ENCODE peak calls at places on chromosome 13, in nine cellular contexts. Q is NCI-H1417 treated with DMSO at 0.1 percent for 48 hours, G is aorta, W is AG08396, P is esophagus squamous epithelium, R is posterior cingulate gyrus, A is endothelial cell, U is progenitor cell of endocrine pancreas, K is NCI-H1436. O is an unnamed sample.

GRCh38 chr13:48393698-48394085 is 19.2 kb downstream of the LPAR6 start:
- DNase-seq in Q (no peak), G (no peak), W (no peak), P (no peak), R (no peak), A (no peak), U (no peak), K (no peak), O (no peak)

GRCh38 chr13:75985132-75985531 is 349.0 kb downstream of the LMO7 start:
- DNase-seq in Q (no peak), G (no peak), W (no peak), P (no peak), R (no peak), A (no peak), U (no peak), K (no peak), O (no peak)

GRCh38 chr13:79447741-79448140 is 33.2 kb upstream of the NDFIP2 start:
- DNase-seq in Q (no peak), G (no peak), W (no peak), P (no peak), R (no peak), A (no peak), U (no peak), K (no peak), O (no peak)

GRCh38 chr13:30364133-30364532 is 56.8 kb upstream of the KATNAL1 start:
- DNase-seq in Q (no peak), G (no peak), W (no peak), P (no peak), R (no peak), A (no peak), U (no peak), K (no peak), O (no peak)

GRCh38 chr13:25958983-25959382 is 92.8 kb downstream of the SHISA2 start:
- DNase-seq in Q (no peak), G (no peak), W (no peak), P (no peak), R (no peak), A (no peak), U (no peak), K (no peak), O (no peak)

GRCh38 chr13:40152145-40152544 is 496.7 kb downstream of the COG6 start:
- DNase-seq in Q (no peak), G (peak), W (peak), P (no peak), R (no peak), A (no peak), U (no peak), K (no peak), O (no peak)

GRCh38 chr13:30114586-30115256 is 192.6 kb downstream of the KATNAL1 start:
- DNase-seq in Q (no peak), G (peak), W (peak), P (peak), R (peak), A (peak), U (peak), K (peak), O (peak)

GRCh38 chr13:44263920-44264610 is 109.6 kb upstream of the SERP2 start:
- DNase-seq in Q (no peak), G (no peak), W (no peak), P (no peak), R (no peak), A (no peak), U (no peak), K (no peak), O (no peak)

GRCh38 chr13:20118268-20119140 is 42.3 kb downstream of the GJA3 start:
- DNase-seq in Q (no peak), G (peak), W (peak), P (no peak), R (peak), A (peak), U (peak), K (no peak), O (no peak)

GRCh38 chr13:74288361-74288911 is 154.2 kb upstream of the KLF12 start:
- DNase-seq in Q (peak), G (peak), W (peak), P (no peak), R (peak), A (peak), U (no peak), K (peak), O (no peak)

GRCh38 chr13:71661921-71662320 is 205.1 kb downstream of the DACH1 start:
- DNase-seq in Q (no peak), G (no peak), W (no peak), P (no peak), R (no peak), A (no peak), U (no peak), K (no peak), O (no peak)

GRCh38 chr13:81283561-81283960 is 942.6 kb upstream of the SPRY2 start:
- DNase-seq in Q (no peak), G (no peak), W (no peak), P (no peak), R (no peak), A (no peak), U (no peak), K (no peak), O (no peak)

GRCh38 chr13:38582133-38582532 is 104.7 kb upstream of the FREM2 start:
- DNase-seq in Q (no peak), G (no peak), W (peak), P (no peak), R (no peak), A (peak), U (no peak), K (peak), O (no peak)

GRCh38 chr13:106989866-106990265 is 421.9 kb upstream of the ARGLU1 start:
- DNase-seq in Q (no peak), G (no peak), W (no peak), P (no peak), R (no peak), A (no peak), U (no peak), K (no peak), O (no peak)

GRCh38 chr13:43830481-43830873 is 43.7 kb upstream of the ENOX1 start:
- DNase-seq in Q (no peak), G (no peak), W (peak), P (no peak), R (no peak), A (no peak), U (no peak), K (no peak), O (no peak)

GRCh38 chr13:98315466-98315865 is 138.4 kb upstream of the RNF113B start:
- DNase-seq in Q (no peak), G (no peak), W (no peak), P (no peak), R (no peak), A (peak), U (no peak), K (no peak), O (no peak)

GRCh38 chr13:26340812-26341211 is 86.9 kb downstream of the CDK8 start:
- DNase-seq in Q (no peak), G (no peak), W (no peak), P (no peak), R (no peak), A (no peak), U (no peak), K (no peak), O (no peak)

GRCh38 chr13:50742353-50742752 is 101.1 kb downstream of the DLEU7 start:
- DNase-seq in Q (no peak), G (no peak), W (no peak), P (no peak), R (no peak), A (no peak), U (no peak), K (no peak), O (no peak)

GRCh38 chr13:112657850-112658445 is 31.9 kb upstream of the ATP11A start:
- DNase-seq in Q (no peak), G (no peak), W (peak), P (no peak), R (no peak), A (no peak), U (no peak), K (no peak), O (peak)

GRCh38 chr13:49248433-49249002 is 793 bp downstream of the CDADC1 start:
- DNase-seq in Q (no peak), G (peak), W (peak), P (no peak), R (no peak), A (no peak), U (no peak), K (no peak), O (no peak)

GRCh38 chr13:113001251-113002140 is 32.5 kb downstream of the MCF2L start:
- DNase-seq in Q (peak), G (no peak), W (peak), P (no peak), R (peak), A (no peak), U (peak), K (peak), O (no peak)

GRCh38 chr13:113584870-113585671 is 518 bp downstream of the TFDP1 start:
- DNase-seq in Q (no peak), G (peak), W (peak), P (no peak), R (no peak), A (no peak), U (no peak), K (no peak), O (peak)

GRCh38 chr13:112718318-112718717 is 28.5 kb downstream of the ATP11A start:
- DNase-seq in Q (no peak), G (no peak), W (no peak), P (no peak), R (no peak), A (no peak), U (no peak), K (no peak), O (no peak)

GRCh38 chr13:110590577-110590976 is 24.8 kb upstream of the NAXD start:
- DNase-seq in Q (no peak), G (no peak), W (no peak), P (no peak), R (no peak), A (no peak), U (no peak), K (no peak), O (peak)

GRCh38 chr13:25213716-25214115 is 41.6 kb upstream of the AMER2 start:
- DNase-seq in Q (no peak), G (no peak), W (peak), P (no peak), R (no peak), A (no peak), U (no peak), K (no peak), O (peak)

GRCh38 chr13:84946144-84946543 is 853.1 kb downstream of the SLITRK6 start:
- DNase-seq in Q (no peak), G (no peak), W (no peak), P (no peak), R (no peak), A (no peak), U (no peak), K (no peak), O (no peak)

GRCh38 chr13:97627566-97627965 is 193.6 kb downstream of the RAP2A start:
- DNase-seq in Q (no peak), G (peak), W (peak), P (no peak), R (no peak), A (no peak), U (no peak), K (peak), O (no peak)

GRCh38 chr13:48585456-48585840 is 52.6 kb upstream of the RCBTB2 start:
- DNase-seq in Q (no peak), G (no peak), W (no peak), P (no peak), R (peak), A (no peak), U (no peak), K (no peak), O (peak)

GRCh38 chr13:112956516-112957294 is 12.3 kb upstream of the MCF2L start:
- DNase-seq in Q (no peak), G (no peak), W (no peak), P (no peak), R (no peak), A (no peak), U (no peak), K (no peak), O (no peak)

GRCh38 chr13:51966186-51966585 is 45.1 kb downstream of the ATP7B start:
- DNase-seq in Q (no peak), G (no peak), W (no peak), P (no peak), R (no peak), A (no peak), U (no peak), K (no peak), O (no peak)

GRCh38 chr13:73230714-73231113 is 171.9 kb downstream of the KLF5 start:
- DNase-seq in Q (no peak), G (no peak), W (no peak), P (no peak), R (no peak), A (no peak), U (no peak), K (no peak), O (no peak)

GRCh38 chr13:51453959-51454703 is 1.3 kb upstream of the INTS6 start:
- DNase-seq in Q (peak), G (no peak), W (peak), P (no peak), R (peak), A (peak), U (no peak), K (no peak), O (no peak)

GRCh38 chr13:101919541-101920306 is 467.2 kb downstream of the ITGBL1 start:
- DNase-seq in Q (peak), G (peak), W (peak), P (no peak), R (no peak), A (peak), U (peak), K (no peak), O (no peak)

GRCh38 chr13:32600891-32601290 is 14.6 kb downstream of the PDS5B start:
- DNase-seq in Q (no peak), G (no peak), W (no peak), P (no peak), R (no peak), A (no peak), U (no peak), K (no peak), O (no peak)

GRCh38 chr13:78520425-78520824 is 82.9 kb downstream of the POU4F1 start:
- DNase-seq in Q (no peak), G (no peak), W (no peak), P (no peak), R (no peak), A (no peak), U (no peak), K (no peak), O (no peak)

GRCh38 chr13:30169442-30169841 is 137.9 kb downstream of the KATNAL1 start:
- DNase-seq in Q (no peak), G (no peak), W (no peak), P (no peak), R (no peak), A (no peak), U (no peak), K (no peak), O (no peak)

GRCh38 chr13:20442370-20442769 is 83.3 kb downstream of the CRYL1 start:
- DNase-seq in Q (no peak), G (no peak), W (no peak), P (no peak), R (no peak), A (no peak), U (no peak), K (no peak), O (no peak)

GRCh38 chr13:85590231-85590931 is 208.8 kb downstream of the SLITRK6 start:
- DNase-seq in Q (no peak), G (no peak), W (no peak), P (no peak), R (no peak), A (no peak), U (no peak), K (no peak), O (no peak)

GRCh38 chr13:31018511-31018910 is 86.1 kb downstream of the TEX26 start:
- DNase-seq in Q (no peak), G (no peak), W (no peak), P (no peak), R (no peak), A (no peak), U (no peak), K (no peak), O (no peak)